ENCODE peak calls at places on chromosome 14, in seven cellular contexts. A is skeletal muscle cell; D is T-helper 1 cell; N is stimulated activated CD4-positive, alpha-beta T cell treated with anti-CD3 and anti-CD28 coated beads, Interleukin-15, amount 100 ng/mL, for 24 hours; J is adrenal gland; T is activated gamma-delta T cell treated with anti-CD3 and anti-CD28 coated beads, Interleukin-2, amount 50 U/mL, for 16 hours; I is amniotic stem cell. L is an unnamed sample.

GRCh38 chr14:77599894-77600293 is 16.5 kb downstream of the SPTLC2 start:
- DNase-seq in A (no peak), D (no peak), N (no peak), J (no peak), T (no peak), I (no peak), L (no peak)

GRCh38 chr14:38524636-38525403 is 268.9 kb upstream of the CLEC14A start:
- DNase-seq in A (no peak), D (no peak), N (no peak), J (no peak), T (no peak), I (no peak), L (no peak)

GRCh38 chr14:104553166-104554087 is 26.1 kb upstream of the C14orf180 start:
- DNase-seq in A (no peak), D (no peak), N (no peak), J (peak; percentile 39), T (no peak), I (no peak), L (no peak)

GRCh38 chr14:35844494-35844893 is 18.4 kb downstream of the BRMS1L start:
- DNase-seq in A (no peak), D (no peak), N (no peak), J (no peak), T (no peak), I (no peak), L (no peak)

GRCh38 chr14:91482278-91483023 is 27.7 kb downstream of the PPP4R3A start:
- DNase-seq in A (peak; percentile 37), D (no peak), N (no peak), J (no peak), T (no peak), I (no peak), L (no peak)

GRCh38 chr14:75259510-75259855 is 19.1 kb upstream of the FOS start:
- DNase-seq in A (no peak), D (no peak), N (no peak), J (no peak), T (no peak), I (peak; percentile 35), L (no peak)

GRCh38 chr14:91946313-91947195 is 940 bp downstream of the FBLN5 start:
- DNase-seq in A (no peak), D (no peak), N (no peak), J (no peak), T (no peak), I (peak; percentile 0), L (no peak)

GRCh38 chr14:64800000-64800399 is 79.7 kb downstream of the SPTB start:
- DNase-seq in A (no peak), D (no peak), N (peak; percentile 21), J (peak; percentile 71), T (no peak), I (peak; percentile 15), L (no peak)

GRCh38 chr14:64870160-64870559 is 9.5 kb downstream of the SPTB start:
- DNase-seq in A (no peak), D (no peak), N (no peak), J (no peak), T (no peak), I (no peak), L (no peak)

GRCh38 chr14:29220077-29220476 is 453.5 kb downstream of the FOXG1 start:
- DNase-seq in A (no peak), D (no peak), N (no peak), J (no peak), T (no peak), I (no peak), L (no peak)

GRCh38 chr14:74667758-74668157 is 45.1 kb downstream of the AREL1 start:
- DNase-seq in A (no peak), D (peak; percentile 43), N (no peak), J (no peak), T (no peak), I (no peak), L (no peak)

GRCh38 chr14:53450871-53451270 is 297.7 kb upstream of the DDHD1 start:
- DNase-seq in A (no peak), D (no peak), N (no peak), J (no peak), T (no peak), I (no peak), L (no peak)

GRCh38 chr14:99576761-99577705 is 27.0 kb downstream of the CCDC85C start:
- DNase-seq in A (no peak), D (no peak), N (no peak), J (no peak), T (no peak), I (no peak), L (no peak)

GRCh38 chr14:103808403-103809001 is 38.9 kb downstream of the PPP1R13B start:
- DNase-seq in A (no peak), D (peak; percentile 48), N (peak; percentile 78), J (peak; percentile 87), T (peak; percentile 54), I (peak; percentile 36), L (peak; percentile 66)

GRCh38 chr14:70901218-70901772 is 6.0 kb upstream of the PCNX1 start:
- DNase-seq in A (no peak), D (no peak), N (no peak), J (no peak), T (no peak), I (no peak), L (no peak)

GRCh38 chr14:53501361-53502320 is 348.5 kb upstream of the DDHD1 start:
- DNase-seq in A (no peak), D (no peak), N (no peak), J (no peak), T (no peak), I (peak; percentile 28), L (no peak)

GRCh38 chr14:68628605-68629310 is 164.1 kb downstream of the ZFP36L1 start:
- DNase-seq in A (no peak), D (no peak), N (peak; percentile 42), J (peak; percentile 49), T (peak; percentile 9), I (no peak), L (peak; percentile 30)

GRCh38 chr14:106875503-106875902 is 1349.1 kb downstream of the TMEM121 start:
- DNase-seq in A (no peak), D (no peak), N (peak; percentile 50), J (no peak), T (no peak), I (no peak), L (no peak)

GRCh38 chr14:77140937-77141591 is 527 bp downstream of the ZDHHC22 start:
- DNase-seq in A (no peak), D (no peak), N (peak; percentile 45), J (no peak), T (no peak), I (no peak), L (no peak)

GRCh38 chr14:54025661-54026060 is 69.0 kb upstream of the BMP4 start:
- DNase-seq in A (no peak), D (no peak), N (no peak), J (no peak), T (no peak), I (no peak), L (no peak)

GRCh38 chr14:61647704-61648103 is 47.6 kb upstream of the HIF1A start:
- DNase-seq in A (no peak), D (no peak), N (no peak), J (no peak), T (no peak), I (no peak), L (no peak)

GRCh38 chr14:64796369-64796768 is 83.3 kb downstream of the SPTB start:
- DNase-seq in A (no peak), D (no peak), N (no peak), J (no peak), T (no peak), I (no peak), L (no peak)

GRCh38 chr14:93115920-93116675 is at the start of gene ITPK1:
- DNase-seq in A (no peak), D (peak; percentile 60), N (peak; percentile 66), J (peak; percentile 62), T (peak; percentile 33), I (no peak), L (peak; percentile 50)

GRCh38 chr14:69693145-69693544 is 73.8 kb upstream of the SRSF5 start:
- DNase-seq in A (no peak), D (no peak), N (no peak), J (peak; percentile 62), T (no peak), I (no peak), L (no peak)

GRCh38 chr14:100554082-100554677 is 33.0 kb downstream of the BEGAIN start:
- DNase-seq in A (no peak), D (no peak), N (peak; percentile 26), J (peak; percentile 90), T (no peak), I (no peak), L (no peak)

GRCh38 chr14:72736348-72736747 is 157.6 kb downstream of the DPF3 start:
- DNase-seq in A (no peak), D (no peak), N (no peak), J (no peak), T (no peak), I (no peak), L (no peak)

GRCh38 chr14:88241810-88242209 is 81.3 kb downstream of the KCNK10 start:
- DNase-seq in A (no peak), D (no peak), N (no peak), J (no peak), T (no peak), I (no peak), L (no peak)

GRCh38 chr14:61603736-61604135 is 91.6 kb upstream of the HIF1A start:
- DNase-seq in A (no peak), D (no peak), N (no peak), J (no peak), T (no peak), I (no peak), L (no peak)

GRCh38 chr14:93036652-93037341 is 78.9 kb downstream of the ITPK1 start:
- DNase-seq in A (no peak), D (no peak), N (no peak), J (no peak), T (no peak), I (no peak), L (no peak)

GRCh38 chr14:106842687-106843086 is 1316.3 kb downstream of the TMEM121 start:
- DNase-seq in A (no peak), D (no peak), N (no peak), J (no peak), T (no peak), I (no peak), L (no peak)

GRCh38 chr14:22536853-22537338 is 52.1 kb downstream of the DAD1 start:
- DNase-seq in A (peak; percentile 89), D (peak; percentile 91), N (peak; percentile 93), J (peak; percentile 82), T (peak; percentile 85), I (peak; percentile 93), L (no peak)

GRCh38 chr14:73786942-73787759 is 64.5 kb upstream of the PTGR2 start:
- DNase-seq in A (no peak), D (peak; percentile 70), N (peak; percentile 69), J (peak; percentile 73), T (no peak), I (no peak), L (peak; percentile 51)

GRCh38 chr14:21084988-21085853 is 13.2 kb downstream of the ZNF219 start:
- DNase-seq in A (no peak), D (no peak), N (no peak), J (peak; percentile 82), T (no peak), I (peak; percentile 70), L (no peak)